ENCODE peak calls at places on chromosome 2, in four cellular contexts. Y, U, G and L are unnamed samples.

GRCh38 chr2:101291973-101292372 is 16.5 kb downstream of the RNF149 start:
- DNase-seq in Y (no peak), U (no peak), G (no peak), L (no peak)

GRCh38 chr2:173221081-173221695 is 133.5 kb upstream of the CDCA7 start:
- DNase-seq in Y (no peak), U (no peak), G (no peak), L (no peak)

GRCh38 chr2:166764216-166764615 is 124.1 kb upstream of the XIRP2 start:
- DNase-seq in Y (no peak), U (no peak), G (no peak), L (no peak)

GRCh38 chr2:46836295-46837111 is 79.1 kb downstream of the MCFD2 start:
- DNase-seq in Y (no peak), U (no peak), G (no peak), L (no peak)

GRCh38 chr2:74530239-74531161 is 767 bp downstream of the HTRA2 start:
- DNase-seq in Y (peak), U (peak), G (peak), L (no peak)

GRCh38 chr2:213234641-213235040 is 49.6 kb upstream of the SPAG16 start:
- DNase-seq in Y (no peak), U (no peak), G (no peak), L (no peak)

GRCh38 chr2:66134113-66134730 is 300.7 kb upstream of the MEIS1 start:
- DNase-seq in Y (no peak), U (no peak), G (no peak), L (no peak)

GRCh38 chr2:98483257-98483861 is 38.7 kb downstream of the INPP4A start:
- DNase-seq in Y (no peak), U (no peak), G (no peak), L (peak)

GRCh38 chr2:171410101-171410500 is 23.7 kb downstream of the METTL8 start:
- DNase-seq in Y (no peak), U (no peak), G (no peak), L (no peak)

GRCh38 chr2:28691774-28692281 is 59.8 kb upstream of the PPP1CB start:
- DNase-seq in Y (peak), U (no peak), G (peak), L (no peak)

GRCh38 chr2:10375570-10376266 is 72.4 kb downstream of the ODC1 start:
- DNase-seq in Y (no peak), U (peak), G (no peak), L (no peak)